ENCODE peak calls at places on chromosomes 4 and X, in five cellular contexts. K is GM23338, I is fibroblast of mammary gland, U is fibroblast of the aortic adventitia, J is dorsolateral prefrontal cortex. L is an unnamed sample.

GRCh38 chr4:184259866-184260265 is 42.2 kb upstream of the ENPP6 start:
- DNase-seq in K (no peak), I (no peak), U (no peak), J (no peak), L (no peak)

GRCh38 chrX:129842510-129843208 is 1.0 kb downstream of the ZDHHC9 start:
- DNase-seq in K (peak; percentile 30), I (peak; percentile 80), U (peak; percentile 58), J (peak; percentile 47), L (no peak)

GRCh38 chr4:89242864-89243740 is 64.5 kb downstream of the GPRIN3 start:
- DNase-seq in K (peak; percentile 19), I (no peak), U (no peak), J (no peak), L (no peak)

GRCh38 chr4:151641167-151641566 is 119.6 kb downstream of the GATB start:
- DNase-seq in K (no peak), I (peak; percentile 74), U (peak; percentile 56), J (no peak), L (no peak)

GRCh38 chrX:100798815-100799214 is 21.4 kb upstream of the CSTF2 start:
- DNase-seq in K (no peak), I (no peak), U (no peak), J (no peak), L (no peak)

GRCh38 chr4:140861359-140862181 is 105.4 kb upstream of the TBC1D9 start:
- DNase-seq in K (peak; percentile 83), I (peak; percentile 87), U (peak; percentile 93), J (peak; percentile 47), L (peak; percentile 46)

GRCh38 chr4:2827874-2828751 is 15.5 kb upstream of the ADD1 start:
- DNase-seq in K (no peak), I (no peak), U (no peak), J (peak; percentile 22), L (no peak)

GRCh38 chr4:75081561-75081960 is 148.6 kb downstream of the PARM1 start:
- DNase-seq in K (no peak), I (no peak), U (no peak), J (no peak), L (no peak)

GRCh38 chr4:107896651-107897050 is 34.7 kb upstream of the CYP2U1 start:
- DNase-seq in K (no peak), I (no peak), U (peak; percentile 77), J (no peak), L (no peak)

GRCh38 chrX:22124098-22124497 is 92.0 kb downstream of the PHEX start:
- DNase-seq in K (no peak), I (peak; percentile 44), U (peak; percentile 54), J (no peak), L (no peak)

GRCh38 chr4:107647591-107647990 is 72.4 kb downstream of the PAPSS1 start:
- DNase-seq in K (no peak), I (peak; percentile 36), U (no peak), J (no peak), L (no peak)

GRCh38 chrX:136376713-136377112 is 76.0 kb downstream of the ADGRG4 start:
- DNase-seq in K (no peak), I (no peak), U (no peak), J (no peak), L (no peak)

GRCh38 chrX:46376246-46376885 is 168.9 kb downstream of the ZNF674 start:
- DNase-seq in K (peak; percentile 69), I (peak; percentile 67), U (peak; percentile 71), J (no peak), L (no peak)

GRCh38 chr4:21577066-21577465 is 371.5 kb downstream of the KCNIP4 start:
- DNase-seq in K (no peak), I (no peak), U (no peak), J (no peak), L (no peak)

GRCh38 chrX:150577174-150577573 is 8.8 kb downstream of the MTM1 start:
- DNase-seq in K (no peak), I (no peak), U (no peak), J (no peak), L (no peak)

GRCh38 chr4:32930700-32931099 is 2210.5 kb downstream of the PCDH7 start:
- DNase-seq in K (no peak), I (no peak), U (no peak), J (no peak), L (no peak)

GRCh38 chr4:86825511-86825910 is 23.7 kb downstream of the SLC10A6 start:
- DNase-seq in K (no peak), I (no peak), U (no peak), J (no peak), L (no peak)

GRCh38 chrX:134936542-134936941 is 54.2 kb upstream of the SMIM10 start:
- DNase-seq in K (no peak), I (peak; percentile 53), U (peak; percentile 82), J (no peak), L (no peak)

GRCh38 chrX:2628751-2629315 is 62.3 kb upstream of the CD99 start:
- DNase-seq in K (no peak), I (no peak), U (no peak), J (no peak), L (no peak)

GRCh38 chr4:82745173-82745842 is 53.3 kb downstream of the SCD5 start:
- DNase-seq in K (peak; percentile 54), I (no peak), U (peak; percentile 38), J (no peak), L (no peak)

GRCh38 chr4:82744284-82744963 is 54.2 kb downstream of the SCD5 start:
- DNase-seq in K (no peak), I (no peak), U (no peak), J (no peak), L (no peak)

GRCh38 chr4:82737354-82737753 is 61.2 kb downstream of the SCD5 start:
- DNase-seq in K (no peak), I (no peak), U (no peak), J (no peak), L (no peak)

GRCh38 chr4:82741188-82741587 is 57.4 kb downstream of the SCD5 start:
- DNase-seq in K (no peak), I (no peak), U (no peak), J (no peak), L (no peak)

DNA sequence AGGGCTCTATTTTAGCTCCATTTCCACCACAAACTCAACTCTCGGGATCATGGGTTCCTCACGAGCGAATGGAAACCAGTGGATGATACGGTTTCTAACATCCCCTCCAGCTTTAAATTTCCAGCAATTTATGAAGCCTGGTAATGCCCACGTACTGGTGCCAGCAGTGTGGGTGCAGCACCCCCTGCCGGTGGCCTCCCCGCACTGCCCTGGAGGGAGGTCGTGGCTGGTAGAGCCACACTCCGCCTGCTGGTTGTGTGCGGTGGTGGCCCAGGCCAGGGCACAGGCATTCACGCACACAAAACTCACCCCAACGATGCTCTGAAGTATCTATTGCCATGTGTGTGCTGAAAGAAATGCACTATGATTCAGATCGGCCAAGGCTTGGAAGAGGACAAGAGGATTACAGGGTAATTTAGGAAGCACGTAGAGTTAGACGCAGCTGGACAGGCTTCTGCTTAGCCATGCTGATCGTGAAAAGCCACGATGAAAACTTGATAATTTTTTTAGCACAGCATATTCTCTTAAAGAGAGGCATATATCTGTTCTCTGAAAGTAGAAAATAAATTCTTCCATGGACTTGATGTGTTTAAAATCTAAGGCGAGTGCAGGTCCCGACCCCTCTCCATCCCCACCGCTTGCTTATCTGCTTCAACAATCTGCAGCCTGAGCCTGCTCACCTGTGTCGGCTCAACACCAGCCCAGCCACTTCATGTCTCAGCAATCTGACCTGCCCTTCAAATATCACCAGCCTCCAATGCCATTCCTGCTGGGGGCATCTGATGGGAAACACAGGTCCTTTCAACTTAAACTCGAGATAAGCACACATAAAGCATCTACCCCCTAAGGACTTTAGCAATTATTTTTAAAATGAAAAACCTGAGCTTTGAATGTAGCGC is 59.1 kb downstream of the SCD5 start:
- DNase-seq in K (peak; percentile 85), I (peak; percentile 71), U (peak; percentile 63), J (peak; percentile 59), L (peak; percentile 67)
- TF ChIP-seq CTCF in K (peak; percentile 100), I (peak; percentile 100), U (peak; percentile 96), J (peak; percentile 95), L (peak; percentile 90)

DNA sequence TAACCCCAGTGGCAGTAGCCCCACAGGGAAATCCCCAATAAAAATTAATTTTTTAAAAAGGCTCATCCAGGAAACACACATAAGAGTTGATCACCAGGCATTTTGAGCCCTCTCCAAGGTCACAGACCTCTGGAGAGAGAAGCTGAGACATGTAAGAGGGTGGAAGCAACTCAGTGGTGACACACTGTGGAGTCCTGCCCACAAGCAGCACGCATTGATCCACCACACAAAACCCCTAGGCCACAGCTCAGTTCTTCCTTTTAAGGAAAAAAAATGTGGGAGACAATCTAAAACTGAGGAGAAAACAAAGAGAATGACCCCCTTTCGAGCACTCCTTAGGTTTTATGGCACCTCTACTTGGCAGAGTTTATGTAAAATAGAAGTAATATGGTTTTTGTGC is 71.7 kb upstream of the S100G start:
- DNase-seq in K (peak; percentile 8), I (peak; percentile 74), U (peak; percentile 14), J (no peak), L (no peak)
- TF ChIP-seq CTCF in K (peak; percentile 12), I (no peak), U (no peak), J (no peak), L (no peak)

GRCh38 chr4:154416183-154416543 is 75.4 kb downstream of the DCHS2 start:
- DNase-seq in K (peak; percentile 76), I (no peak), U (no peak), J (no peak), L (no peak)
- TF ChIP-seq CTCF in K (peak; percentile 62), I (no peak), U (no peak), J (no peak), L (no peak)

DNA sequence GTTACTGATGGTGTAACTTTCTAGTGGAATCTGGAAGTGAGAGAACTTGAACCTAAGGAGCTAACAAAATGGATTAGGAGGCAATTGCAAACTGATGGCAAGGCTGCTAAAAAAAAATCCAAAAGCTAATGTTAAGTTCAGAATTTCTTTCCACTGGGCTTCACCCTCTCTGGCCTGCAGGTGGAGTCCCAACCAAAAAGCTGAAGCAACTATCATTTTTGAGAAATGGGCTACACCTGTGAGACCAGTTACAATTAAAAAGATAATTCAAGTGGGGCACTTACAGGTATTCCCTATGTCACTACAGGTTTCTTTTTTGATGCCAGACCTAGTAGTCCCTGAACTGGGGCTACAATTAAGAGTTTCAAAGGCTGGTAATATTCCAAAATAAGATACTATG is 142.1 kb upstream of the FTHL17 start:
- DNase-seq in K (peak; percentile 27), I (peak; percentile 26), U (peak; percentile 11), J (no peak), L (peak; percentile 11)
- TF ChIP-seq CTCF in K (peak; percentile 60), I (peak; percentile 64), U (peak; percentile 51), J (peak; percentile 46), L (no peak)

GRCh38 chrX:39704590-39704989 is 393.2 kb downstream of the BCOR start:
- DNase-seq in K (no peak), I (no peak), U (no peak), J (no peak), L (no peak)

GRCh38 chrX:39703307-39703706 is 394.5 kb downstream of the BCOR start:
- DNase-seq in K (no peak), I (no peak), U (no peak), J (no peak), L (no peak)

GRCh38 chrX:39709364-39709763 is 388.4 kb downstream of the BCOR start:
- DNase-seq in K (no peak), I (no peak), U (no peak), J (no peak), L (no peak)

DNA sequence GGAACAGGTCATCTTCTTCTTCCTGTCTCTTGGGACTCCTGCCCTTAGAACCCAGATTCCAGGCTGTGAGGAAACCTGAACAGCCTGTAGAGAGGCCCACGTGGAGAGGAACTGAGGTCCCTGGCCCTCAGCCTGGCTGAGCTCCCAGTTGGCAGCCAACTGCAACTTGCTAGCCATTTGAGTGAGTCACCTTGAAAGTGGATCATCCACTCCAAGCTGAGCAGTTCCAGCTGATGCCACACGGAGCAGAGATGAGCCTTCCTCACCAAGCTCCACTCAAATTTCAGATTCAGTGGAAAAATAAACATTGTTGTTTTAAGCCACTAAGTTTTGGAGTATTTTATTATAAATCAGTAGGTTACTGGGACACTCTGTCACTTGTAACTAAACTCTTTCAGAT is 392.5 kb downstream of the BCOR start:
- DNase-seq in K (peak; percentile 29), I (peak; percentile 91), U (peak; percentile 91), J (peak; percentile 58), L (no peak)
- TF ChIP-seq CTCF in K (peak; percentile 25), I (peak; percentile 69), U (peak; percentile 80), J (peak; percentile 32), L (no peak)

L was measured in GM20000.